ENCODE peak calls at places on chromosomes 4 and X, in ten cellular contexts. One of them, this sample, is unnamed.

GRCh38 chr4:26871611-26872010 is 11.0 kb downstream of the STIM2 start:
- DNase-seq in HepG2: no peak
- DNase-seq in H9: no peak
- DNase-seq in progenitor cell of endocrine pancreas: no peak
- DNase-seq in astrocyte: peak; percentile 71
- DNase-seq in GM04503: no peak
- DNase-seq in HS-5: no peak
- DNase-seq in activated T-helper 2 cell treated with anti-CD3 and anti-CD28 coated beads, Interferon-gamma antibody, Interleukin-2, Interleukin-4, amounts not matched to agents 10 μg/mL and 5 μg/mL and 100 μg/mL, durations not matched to agents 14 hours and 24 hours and 36 hours: no peak
- DNase-seq in effector memory CD4-positive, alpha-beta T cell: no peak
- DNase-seq in activated naive CD4-positive, alpha-beta T cell treated with anti-CD3 and anti-CD28 coated beads, Interleukin-2, amount 10 ng/mL, durations not matched to agents 7 days and 5 days: no peak
- DNase-seq in this sample: no peak

GRCh38 chr4:187499961-187500360 is 495.6 kb upstream of the ZFP42 start:
- DNase-seq in HepG2: no peak
- DNase-seq in H9: no peak
- DNase-seq in progenitor cell of endocrine pancreas: no peak
- DNase-seq in astrocyte: no peak
- DNase-seq in GM04503: no peak
- DNase-seq in HS-5: no peak
- DNase-seq in activated T-helper 2 cell treated with anti-CD3 and anti-CD28 coated beads, Interferon-gamma antibody, Interleukin-2, Interleukin-4, amounts not matched to agents 10 μg/mL and 5 μg/mL and 100 μg/mL, durations not matched to agents 14 hours and 24 hours and 36 hours: no peak
- DNase-seq in effector memory CD4-positive, alpha-beta T cell: no peak
- DNase-seq in activated naive CD4-positive, alpha-beta T cell treated with anti-CD3 and anti-CD28 coated beads, Interleukin-2, amount 10 ng/mL, durations not matched to agents 7 days and 5 days: no peak
- DNase-seq in this sample: no peak

GRCh38 chrX:66008403-66008970 is 31.4 kb downstream of the VSIG4 start:
- DNase-seq in HepG2: no peak
- DNase-seq in H9: no peak
- DNase-seq in progenitor cell of endocrine pancreas: no peak
- DNase-seq in astrocyte: no peak
- DNase-seq in GM04503: no peak
- DNase-seq in HS-5: no peak
- DNase-seq in activated T-helper 2 cell treated with anti-CD3 and anti-CD28 coated beads, Interferon-gamma antibody, Interleukin-2, Interleukin-4, amounts not matched to agents 10 μg/mL and 5 μg/mL and 100 μg/mL, durations not matched to agents 14 hours and 24 hours and 36 hours: no peak
- DNase-seq in effector memory CD4-positive, alpha-beta T cell: no peak
- DNase-seq in activated naive CD4-positive, alpha-beta T cell treated with anti-CD3 and anti-CD28 coated beads, Interleukin-2, amount 10 ng/mL, durations not matched to agents 7 days and 5 days: no peak
- DNase-seq in this sample: no peak

GRCh38 chr4:1746919-1747602 is 25.7 kb downstream of the TACC3 start:
- DNase-seq in HepG2: peak; percentile 86
- DNase-seq in H9: no peak
- DNase-seq in progenitor cell of endocrine pancreas: no peak
- DNase-seq in astrocyte: no peak
- DNase-seq in GM04503: no peak
- DNase-seq in HS-5: no peak
- DNase-seq in activated T-helper 2 cell treated with anti-CD3 and anti-CD28 coated beads, Interferon-gamma antibody, Interleukin-2, Interleukin-4, amounts not matched to agents 10 μg/mL and 5 μg/mL and 100 μg/mL, durations not matched to agents 14 hours and 24 hours and 36 hours: no peak
- DNase-seq in effector memory CD4-positive, alpha-beta T cell: no peak
- DNase-seq in activated naive CD4-positive, alpha-beta T cell treated with anti-CD3 and anti-CD28 coated beads, Interleukin-2, amount 10 ng/mL, durations not matched to agents 7 days and 5 days: no peak
- DNase-seq in this sample: no peak

GRCh38 chr4:1524761-1525160 is 118.5 kb upstream of the NKX1-1 start:
- DNase-seq in HepG2: no peak
- DNase-seq in H9: no peak
- DNase-seq in progenitor cell of endocrine pancreas: no peak
- DNase-seq in astrocyte: no peak
- DNase-seq in GM04503: no peak
- DNase-seq in HS-5: no peak
- DNase-seq in activated T-helper 2 cell treated with anti-CD3 and anti-CD28 coated beads, Interferon-gamma antibody, Interleukin-2, Interleukin-4, amounts not matched to agents 10 μg/mL and 5 μg/mL and 100 μg/mL, durations not matched to agents 14 hours and 24 hours and 36 hours: no peak
- DNase-seq in effector memory CD4-positive, alpha-beta T cell: no peak
- DNase-seq in activated naive CD4-positive, alpha-beta T cell treated with anti-CD3 and anti-CD28 coated beads, Interleukin-2, amount 10 ng/mL, durations not matched to agents 7 days and 5 days: no peak
- DNase-seq in this sample: no peak

GRCh38 chr4:5890063-5890727 is 2.7 kb downstream of the CRMP1 start:
- DNase-seq in HepG2: no peak
- DNase-seq in H9: peak; percentile 97
- DNase-seq in progenitor cell of endocrine pancreas: peak; percentile 39
- DNase-seq in astrocyte: peak; percentile 25
- DNase-seq in GM04503: no peak
- DNase-seq in HS-5: no peak
- DNase-seq in activated T-helper 2 cell treated with anti-CD3 and anti-CD28 coated beads, Interferon-gamma antibody, Interleukin-2, Interleukin-4, amounts not matched to agents 10 μg/mL and 5 μg/mL and 100 μg/mL, durations not matched to agents 14 hours and 24 hours and 36 hours: no peak
- DNase-seq in effector memory CD4-positive, alpha-beta T cell: no peak
- DNase-seq in activated naive CD4-positive, alpha-beta T cell treated with anti-CD3 and anti-CD28 coated beads, Interleukin-2, amount 10 ng/mL, durations not matched to agents 7 days and 5 days: no peak
- DNase-seq in this sample: peak; percentile 93

GRCh38 chr4:113756005-113756410 is 5.5 kb downstream of the CAMK2D start:
- DNase-seq in HepG2: peak; percentile 82
- DNase-seq in H9: no peak
- DNase-seq in progenitor cell of endocrine pancreas: no peak
- DNase-seq in astrocyte: peak; percentile 89
- DNase-seq in GM04503: peak; percentile 37
- DNase-seq in HS-5: peak; percentile 75
- DNase-seq in activated T-helper 2 cell treated with anti-CD3 and anti-CD28 coated beads, Interferon-gamma antibody, Interleukin-2, Interleukin-4, amounts not matched to agents 10 μg/mL and 5 μg/mL and 100 μg/mL, durations not matched to agents 14 hours and 24 hours and 36 hours: no peak
- DNase-seq in effector memory CD4-positive, alpha-beta T cell: no peak
- DNase-seq in activated naive CD4-positive, alpha-beta T cell treated with anti-CD3 and anti-CD28 coated beads, Interleukin-2, amount 10 ng/mL, durations not matched to agents 7 days and 5 days: no peak
- DNase-seq in this sample: no peak

GRCh38 chr4:178090640-178091411 is 648.6 kb upstream of the AGA start:
- DNase-seq in HepG2: no peak
- DNase-seq in H9: peak; percentile 75
- DNase-seq in progenitor cell of endocrine pancreas: no peak
- DNase-seq in astrocyte: no peak
- DNase-seq in GM04503: no peak
- DNase-seq in HS-5: no peak
- DNase-seq in activated T-helper 2 cell treated with anti-CD3 and anti-CD28 coated beads, Interferon-gamma antibody, Interleukin-2, Interleukin-4, amounts not matched to agents 10 μg/mL and 5 μg/mL and 100 μg/mL, durations not matched to agents 14 hours and 24 hours and 36 hours: no peak
- DNase-seq in effector memory CD4-positive, alpha-beta T cell: no peak
- DNase-seq in activated naive CD4-positive, alpha-beta T cell treated with anti-CD3 and anti-CD28 coated beads, Interleukin-2, amount 10 ng/mL, durations not matched to agents 7 days and 5 days: no peak
- DNase-seq in this sample: peak; percentile 15

GRCh38 chr4:37741564-37741963 is 55.4 kb upstream of the RELL1 start:
- DNase-seq in HepG2: peak; percentile 22
- DNase-seq in H9: no peak
- DNase-seq in progenitor cell of endocrine pancreas: no peak
- DNase-seq in astrocyte: no peak
- DNase-seq in GM04503: no peak
- DNase-seq in HS-5: no peak
- DNase-seq in activated T-helper 2 cell treated with anti-CD3 and anti-CD28 coated beads, Interferon-gamma antibody, Interleukin-2, Interleukin-4, amounts not matched to agents 10 μg/mL and 5 μg/mL and 100 μg/mL, durations not matched to agents 14 hours and 24 hours and 36 hours: no peak
- DNase-seq in effector memory CD4-positive, alpha-beta T cell: no peak
- DNase-seq in activated naive CD4-positive, alpha-beta T cell treated with anti-CD3 and anti-CD28 coated beads, Interleukin-2, amount 10 ng/mL, durations not matched to agents 7 days and 5 days: no peak
- DNase-seq in this sample: no peak

GRCh38 chr4:152095701-152096070 is 334.9 kb upstream of the GATB start:
- DNase-seq in HepG2: no peak
- DNase-seq in H9: no peak
- DNase-seq in progenitor cell of endocrine pancreas: no peak
- DNase-seq in astrocyte: no peak
- DNase-seq in GM04503: no peak
- DNase-seq in HS-5: no peak
- DNase-seq in activated T-helper 2 cell treated with anti-CD3 and anti-CD28 coated beads, Interferon-gamma antibody, Interleukin-2, Interleukin-4, amounts not matched to agents 10 μg/mL and 5 μg/mL and 100 μg/mL, durations not matched to agents 14 hours and 24 hours and 36 hours: no peak
- DNase-seq in effector memory CD4-positive, alpha-beta T cell: no peak
- DNase-seq in activated naive CD4-positive, alpha-beta T cell treated with anti-CD3 and anti-CD28 coated beads, Interleukin-2, amount 10 ng/mL, durations not matched to agents 7 days and 5 days: no peak
- DNase-seq in this sample: no peak

GRCh38 chr4:138981930-138982390 is 33.6 kb upstream of the NOCT start:
- DNase-seq in HepG2: peak; percentile 35
- DNase-seq in H9: peak; percentile 31
- DNase-seq in progenitor cell of endocrine pancreas: no peak
- DNase-seq in astrocyte: peak; percentile 13
- DNase-seq in GM04503: peak; percentile 18
- DNase-seq in HS-5: peak; percentile 3
- DNase-seq in activated T-helper 2 cell treated with anti-CD3 and anti-CD28 coated beads, Interferon-gamma antibody, Interleukin-2, Interleukin-4, amounts not matched to agents 10 μg/mL and 5 μg/mL and 100 μg/mL, durations not matched to agents 14 hours and 24 hours and 36 hours: no peak
- DNase-seq in effector memory CD4-positive, alpha-beta T cell: no peak
- DNase-seq in activated naive CD4-positive, alpha-beta T cell treated with anti-CD3 and anti-CD28 coated beads, Interleukin-2, amount 10 ng/mL, durations not matched to agents 7 days and 5 days: no peak
- DNase-seq in this sample: no peak

GRCh38 chrX:39874202-39874816 is 223.4 kb downstream of the BCOR start:
- DNase-seq in HepG2: no peak
- DNase-seq in H9: no peak
- DNase-seq in progenitor cell of endocrine pancreas: no peak
- DNase-seq in astrocyte: no peak
- DNase-seq in GM04503: no peak
- DNase-seq in HS-5: no peak
- DNase-seq in activated T-helper 2 cell treated with anti-CD3 and anti-CD28 coated beads, Interferon-gamma antibody, Interleukin-2, Interleukin-4, amounts not matched to agents 10 μg/mL and 5 μg/mL and 100 μg/mL, durations not matched to agents 14 hours and 24 hours and 36 hours: peak; percentile 64
- DNase-seq in effector memory CD4-positive, alpha-beta T cell: peak; percentile 14
- DNase-seq in activated naive CD4-positive, alpha-beta T cell treated with anti-CD3 and anti-CD28 coated beads, Interleukin-2, amount 10 ng/mL, durations not matched to agents 7 days and 5 days: peak; percentile 63
- DNase-seq in this sample: no peak

GRCh38 chr4:145690610-145691009 is 10.7 kb downstream of the C4orf51 start:
- DNase-seq in HepG2: peak; percentile 59
- DNase-seq in H9: no peak
- DNase-seq in progenitor cell of endocrine pancreas: no peak
- DNase-seq in astrocyte: no peak
- DNase-seq in GM04503: no peak
- DNase-seq in HS-5: no peak
- DNase-seq in activated T-helper 2 cell treated with anti-CD3 and anti-CD28 coated beads, Interferon-gamma antibody, Interleukin-2, Interleukin-4, amounts not matched to agents 10 μg/mL and 5 μg/mL and 100 μg/mL, durations not matched to agents 14 hours and 24 hours and 36 hours: no peak
- DNase-seq in effector memory CD4-positive, alpha-beta T cell: no peak
- DNase-seq in activated naive CD4-positive, alpha-beta T cell treated with anti-CD3 and anti-CD28 coated beads, Interleukin-2, amount 10 ng/mL, durations not matched to agents 7 days and 5 days: no peak
- DNase-seq in this sample: no peak

GRCh38 chr4:71241467-71242401 is 97.1 kb upstream of the SLC4A4 start:
- DNase-seq in HepG2: no peak
- DNase-seq in H9: no peak
- DNase-seq in progenitor cell of endocrine pancreas: no peak
- DNase-seq in astrocyte: no peak
- DNase-seq in GM04503: no peak
- DNase-seq in HS-5: no peak
- DNase-seq in activated T-helper 2 cell treated with anti-CD3 and anti-CD28 coated beads, Interferon-gamma antibody, Interleukin-2, Interleukin-4, amounts not matched to agents 10 μg/mL and 5 μg/mL and 100 μg/mL, durations not matched to agents 14 hours and 24 hours and 36 hours: no peak
- DNase-seq in effector memory CD4-positive, alpha-beta T cell: no peak
- DNase-seq in activated naive CD4-positive, alpha-beta T cell treated with anti-CD3 and anti-CD28 coated beads, Interleukin-2, amount 10 ng/mL, durations not matched to agents 7 days and 5 days: no peak
- DNase-seq in this sample: no peak

GRCh38 chrX:42530027-42530426 is 247.9 kb downstream of the PPP1R2C start:
- DNase-seq in HepG2: no peak
- DNase-seq in H9: no peak
- DNase-seq in progenitor cell of endocrine pancreas: no peak
- DNase-seq in astrocyte: peak; percentile 88
- DNase-seq in GM04503: peak; percentile 46
- DNase-seq in HS-5: peak; percentile 10
- DNase-seq in activated T-helper 2 cell treated with anti-CD3 and anti-CD28 coated beads, Interferon-gamma antibody, Interleukin-2, Interleukin-4, amounts not matched to agents 10 μg/mL and 5 μg/mL and 100 μg/mL, durations not matched to agents 14 hours and 24 hours and 36 hours: no peak
- DNase-seq in effector memory CD4-positive, alpha-beta T cell: no peak
- DNase-seq in activated naive CD4-positive, alpha-beta T cell treated with anti-CD3 and anti-CD28 coated beads, Interleukin-2, amount 10 ng/mL, durations not matched to agents 7 days and 5 days: no peak
- DNase-seq in this sample: no peak

GRCh38 chr4:153579410-153579809 is 104.7 kb upstream of the TLR2 start:
- DNase-seq in HepG2: no peak
- DNase-seq in H9: no peak
- DNase-seq in progenitor cell of endocrine pancreas: no peak
- DNase-seq in astrocyte: no peak
- DNase-seq in GM04503: no peak
- DNase-seq in HS-5: no peak
- DNase-seq in activated T-helper 2 cell treated with anti-CD3 and anti-CD28 coated beads, Interferon-gamma antibody, Interleukin-2, Interleukin-4, amounts not matched to agents 10 μg/mL and 5 μg/mL and 100 μg/mL, durations not matched to agents 14 hours and 24 hours and 36 hours: no peak
- DNase-seq in effector memory CD4-positive, alpha-beta T cell: no peak
- DNase-seq in activated naive CD4-positive, alpha-beta T cell treated with anti-CD3 and anti-CD28 coated beads, Interleukin-2, amount 10 ng/mL, durations not matched to agents 7 days and 5 days: no peak
- DNase-seq in this sample: no peak

GRCh38 chr4:163161536-163162205 is 5.0 kb downstream of the NAF1 start:
- DNase-seq in HepG2: peak; percentile 3
- DNase-seq in H9: no peak
- DNase-seq in progenitor cell of endocrine pancreas: no peak
- DNase-seq in astrocyte: peak; percentile 96
- DNase-seq in GM04503: no peak
- DNase-seq in HS-5: peak; percentile 56
- DNase-seq in activated T-helper 2 cell treated with anti-CD3 and anti-CD28 coated beads, Interferon-gamma antibody, Interleukin-2, Interleukin-4, amounts not matched to agents 10 μg/mL and 5 μg/mL and 100 μg/mL, durations not matched to agents 14 hours and 24 hours and 36 hours: no peak
- DNase-seq in effector memory CD4-positive, alpha-beta T cell: no peak
- DNase-seq in activated naive CD4-positive, alpha-beta T cell treated with anti-CD3 and anti-CD28 coated beads, Interleukin-2, amount 10 ng/mL, durations not matched to agents 7 days and 5 days: no peak
- DNase-seq in this sample: no peak

GRCh38 chr4:119228406-119228805 is 15.9 kb downstream of the USP53 start:
- DNase-seq in HepG2: no peak
- DNase-seq in H9: no peak
- DNase-seq in progenitor cell of endocrine pancreas: no peak
- DNase-seq in astrocyte: no peak
- DNase-seq in GM04503: no peak
- DNase-seq in HS-5: no peak
- DNase-seq in activated T-helper 2 cell treated with anti-CD3 and anti-CD28 coated beads, Interferon-gamma antibody, Interleukin-2, Interleukin-4, amounts not matched to agents 10 μg/mL and 5 μg/mL and 100 μg/mL, durations not matched to agents 14 hours and 24 hours and 36 hours: no peak
- DNase-seq in effector memory CD4-positive, alpha-beta T cell: no peak
- DNase-seq in activated naive CD4-positive, alpha-beta T cell treated with anti-CD3 and anti-CD28 coated beads, Interleukin-2, amount 10 ng/mL, durations not matched to agents 7 days and 5 days: no peak
- DNase-seq in this sample: no peak

GRCh38 chr4:147596377-147596776 is 20.8 kb upstream of the TMEM184C start:
- DNase-seq in HepG2: no peak
- DNase-seq in H9: no peak
- DNase-seq in progenitor cell of endocrine pancreas: no peak
- DNase-seq in astrocyte: no peak
- DNase-seq in GM04503: no peak
- DNase-seq in HS-5: no peak
- DNase-seq in activated T-helper 2 cell treated with anti-CD3 and anti-CD28 coated beads, Interferon-gamma antibody, Interleukin-2, Interleukin-4, amounts not matched to agents 10 μg/mL and 5 μg/mL and 100 μg/mL, durations not matched to agents 14 hours and 24 hours and 36 hours: no peak
- DNase-seq in effector memory CD4-positive, alpha-beta T cell: no peak
- DNase-seq in activated naive CD4-positive, alpha-beta T cell treated with anti-CD3 and anti-CD28 coated beads, Interleukin-2, amount 10 ng/mL, durations not matched to agents 7 days and 5 days: no peak
- DNase-seq in this sample: no peak

GRCh38 chr4:98150092-98150761 is 7.0 kb upstream of the STPG2 start:
- DNase-seq in HepG2: no peak
- DNase-seq in H9: no peak
- DNase-seq in progenitor cell of endocrine pancreas: no peak
- DNase-seq in astrocyte: no peak
- DNase-seq in GM04503: no peak
- DNase-seq in HS-5: no peak
- DNase-seq in activated T-helper 2 cell treated with anti-CD3 and anti-CD28 coated beads, Interferon-gamma antibody, Interleukin-2, Interleukin-4, amounts not matched to agents 10 μg/mL and 5 μg/mL and 100 μg/mL, durations not matched to agents 14 hours and 24 hours and 36 hours: no peak
- DNase-seq in effector memory CD4-positive, alpha-beta T cell: no peak
- DNase-seq in activated naive CD4-positive, alpha-beta T cell treated with anti-CD3 and anti-CD28 coated beads, Interleukin-2, amount 10 ng/mL, durations not matched to agents 7 days and 5 days: no peak
- DNase-seq in this sample: no peak

GRCh38 chr4:52635560-52635959 is 23.5 kb downstream of the USP46 start:
- DNase-seq in HepG2: no peak
- DNase-seq in H9: no peak
- DNase-seq in progenitor cell of endocrine pancreas: no peak
- DNase-seq in astrocyte: no peak
- DNase-seq in GM04503: no peak
- DNase-seq in HS-5: no peak
- DNase-seq in activated T-helper 2 cell treated with anti-CD3 and anti-CD28 coated beads, Interferon-gamma antibody, Interleukin-2, Interleukin-4, amounts not matched to agents 10 μg/mL and 5 μg/mL and 100 μg/mL, durations not matched to agents 14 hours and 24 hours and 36 hours: no peak
- DNase-seq in effector memory CD4-positive, alpha-beta T cell: no peak
- DNase-seq in activated naive CD4-positive, alpha-beta T cell treated with anti-CD3 and anti-CD28 coated beads, Interleukin-2, amount 10 ng/mL, durations not matched to agents 7 days and 5 days: no peak
- DNase-seq in this sample: no peak

GRCh38 chr4:181970356-181970755 is 272.8 kb upstream of the TENM3 start:
- DNase-seq in HepG2: no peak
- DNase-seq in H9: no peak
- DNase-seq in progenitor cell of endocrine pancreas: no peak
- DNase-seq in astrocyte: peak; percentile 81
- DNase-seq in GM04503: no peak
- DNase-seq in HS-5: no peak
- DNase-seq in activated T-helper 2 cell treated with anti-CD3 and anti-CD28 coated beads, Interferon-gamma antibody, Interleukin-2, Interleukin-4, amounts not matched to agents 10 μg/mL and 5 μg/mL and 100 μg/mL, durations not matched to agents 14 hours and 24 hours and 36 hours: no peak
- DNase-seq in effector memory CD4-positive, alpha-beta T cell: no peak
- DNase-seq in activated naive CD4-positive, alpha-beta T cell treated with anti-CD3 and anti-CD28 coated beads, Interleukin-2, amount 10 ng/mL, durations not matched to agents 7 days and 5 days: no peak
- DNase-seq in this sample: no peak

This sample was measured in WTC11.